ENCODE peak calls at places on chromosomes 2 and 18, in six cellular contexts. One of them, this sample, is unnamed.

GRCh38 chr2:216017365-216017764 is 4.0 kb upstream of the MREG start:
- DNase-seq in AG04449: no peak
- DNase-seq in body of pancreas: no peak
- DNase-seq in upper lobe of right lung: no peak
- DNase-seq in heart right ventricle: no peak
- DNase-seq in Peyer's patch: no peak
- DNase-seq in this sample: no peak

GRCh38 chr2:106575955-106576354 is 88.8 kb downstream of the CD8B2 start:
- DNase-seq in AG04449: peak
- DNase-seq in body of pancreas: no peak
- DNase-seq in upper lobe of right lung: no peak
- DNase-seq in heart right ventricle: peak
- DNase-seq in Peyer's patch: no peak
- DNase-seq in this sample: peak

GRCh38 chr2:53768233-53768542 is 584 bp downstream of the CHAC2 start:
- DNase-seq in AG04449: no peak
- DNase-seq in body of pancreas: no peak
- DNase-seq in upper lobe of right lung: peak
- DNase-seq in heart right ventricle: peak
- DNase-seq in Peyer's patch: no peak
- DNase-seq in this sample: no peak

GRCh38 chr2:41928593-41928992 is 119.2 kb upstream of the PKDCC start:
- DNase-seq in AG04449: no peak
- DNase-seq in body of pancreas: no peak
- DNase-seq in upper lobe of right lung: no peak
- DNase-seq in heart right ventricle: no peak
- DNase-seq in Peyer's patch: no peak
- DNase-seq in this sample: no peak

GRCh38 chr2:103174711-103175110 is 412.9 kb downstream of the TMEM182 start:
- DNase-seq in AG04449: no peak
- DNase-seq in body of pancreas: no peak
- DNase-seq in upper lobe of right lung: no peak
- DNase-seq in heart right ventricle: no peak
- DNase-seq in Peyer's patch: no peak
- DNase-seq in this sample: no peak

GRCh38 chr18:21363411-21363810 is 121.4 kb downstream of the GREB1L start:
- DNase-seq in AG04449: no peak
- DNase-seq in body of pancreas: no peak
- DNase-seq in upper lobe of right lung: no peak
- DNase-seq in heart right ventricle: no peak
- DNase-seq in Peyer's patch: no peak
- DNase-seq in this sample: no peak

GRCh38 chr2:19863303-19864041 is 38.3 kb downstream of the TTC32 start:
- DNase-seq in AG04449: no peak
- DNase-seq in body of pancreas: peak
- DNase-seq in upper lobe of right lung: peak
- DNase-seq in heart right ventricle: peak
- DNase-seq in Peyer's patch: peak
- DNase-seq in this sample: no peak

GRCh38 chr2:137049518-137049917 is 284.2 kb downstream of the THSD7B start:
- DNase-seq in AG04449: no peak
- DNase-seq in body of pancreas: no peak
- DNase-seq in upper lobe of right lung: no peak
- DNase-seq in heart right ventricle: no peak
- DNase-seq in Peyer's patch: no peak
- DNase-seq in this sample: no peak

GRCh38 chr2:176652300-176653182 is 383.3 kb downstream of the MTX2 start:
- DNase-seq in AG04449: no peak
- DNase-seq in body of pancreas: no peak
- DNase-seq in upper lobe of right lung: no peak
- DNase-seq in heart right ventricle: no peak
- DNase-seq in Peyer's patch: no peak
- DNase-seq in this sample: peak

GRCh38 chr2:219273887-219274391 is 5.2 kb upstream of the DNAJB2 start:
- DNase-seq in AG04449: no peak
- DNase-seq in body of pancreas: no peak
- DNase-seq in upper lobe of right lung: peak
- DNase-seq in heart right ventricle: no peak
- DNase-seq in Peyer's patch: no peak
- DNase-seq in this sample: no peak

GRCh38 chr2:33135645-33136044 is 188.9 kb downstream of the LTBP1 start:
- DNase-seq in AG04449: no peak
- DNase-seq in body of pancreas: no peak
- DNase-seq in upper lobe of right lung: no peak
- DNase-seq in heart right ventricle: no peak
- DNase-seq in Peyer's patch: no peak
- DNase-seq in this sample: no peak

GRCh38 chr2:33134764-33135560 is 188.2 kb downstream of the LTBP1 start:
- DNase-seq in AG04449: no peak
- DNase-seq in body of pancreas: no peak
- DNase-seq in upper lobe of right lung: no peak
- DNase-seq in heart right ventricle: no peak
- DNase-seq in Peyer's patch: no peak
- DNase-seq in this sample: no peak

GRCh38 chr2:33136056-33136455 is 189.3 kb downstream of the LTBP1 start:
- DNase-seq in AG04449: no peak
- DNase-seq in body of pancreas: no peak
- DNase-seq in upper lobe of right lung: no peak
- DNase-seq in heart right ventricle: no peak
- DNase-seq in Peyer's patch: no peak
- DNase-seq in this sample: no peak

GRCh38 chr2:33136570-33136969 is 189.8 kb downstream of the LTBP1 start:
- DNase-seq in AG04449: no peak
- DNase-seq in body of pancreas: no peak
- DNase-seq in upper lobe of right lung: no peak
- DNase-seq in heart right ventricle: no peak
- DNase-seq in Peyer's patch: no peak
- DNase-seq in this sample: no peak

DNA sequence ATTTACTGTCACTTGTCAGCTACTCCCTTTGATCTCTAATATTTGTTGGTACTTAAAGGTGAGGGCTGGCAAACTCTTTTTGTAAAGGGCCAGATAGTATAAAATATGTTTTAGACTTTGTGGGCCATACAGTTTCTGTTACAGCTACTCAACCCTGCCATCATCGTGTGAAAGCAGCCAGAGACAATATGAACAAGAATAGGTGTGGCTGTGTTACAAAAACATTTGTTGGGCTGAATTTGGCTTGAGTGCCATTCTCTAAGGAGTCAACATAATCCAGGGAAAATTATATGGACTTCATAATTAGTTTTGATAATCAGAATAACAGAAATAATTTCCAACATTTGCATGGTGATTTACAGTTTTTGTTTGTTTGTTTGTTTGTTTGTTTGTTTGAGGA is 190.6 kb downstream of the LTBP1 start:
- DNase-seq in AG04449: no peak
- DNase-seq in body of pancreas: no peak
- DNase-seq in upper lobe of right lung: no peak
- DNase-seq in heart right ventricle: no peak
- DNase-seq in Peyer's patch: no peak
- DNase-seq in this sample: no peak
- H3K4me3 ChIP-seq in AG04449: peak
- H3K4me3 ChIP-seq in body of pancreas: no peak
- H3K4me3 ChIP-seq in upper lobe of right lung: no peak
- H3K4me3 ChIP-seq in heart right ventricle: no peak
- H3K4me3 ChIP-seq in Peyer's patch: no peak
- H3K4me3 ChIP-seq in this sample: no peak

DNA sequence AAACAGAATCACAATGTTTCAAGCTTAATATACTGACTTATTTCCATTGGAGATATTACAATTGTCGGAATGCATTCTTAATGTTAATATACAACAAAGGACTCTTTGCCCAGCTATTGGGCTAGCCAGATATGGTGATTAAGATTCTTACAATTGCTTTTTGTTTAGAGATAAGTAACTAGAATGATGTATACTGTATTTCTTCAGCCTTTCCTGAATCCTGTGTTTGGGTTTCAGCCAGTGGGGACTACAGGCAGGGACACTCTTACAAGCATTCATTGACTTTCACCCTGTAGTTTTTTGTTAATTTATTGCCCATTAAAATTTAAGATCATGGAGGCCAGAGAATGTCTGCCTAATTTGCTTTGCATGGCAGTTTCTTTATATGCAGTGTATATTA is 254.1 kb upstream of the TMEFF2 start:
- DNase-seq in AG04449: no peak
- DNase-seq in body of pancreas: no peak
- DNase-seq in upper lobe of right lung: no peak
- DNase-seq in heart right ventricle: no peak
- DNase-seq in Peyer's patch: no peak
- DNase-seq in this sample: no peak
- TF ChIP-seq CTCF in AG04449: no peak
- TF ChIP-seq CTCF in body of pancreas: no peak
- TF ChIP-seq CTCF in upper lobe of right lung: no peak
- TF ChIP-seq CTCF in heart right ventricle: no peak
- TF ChIP-seq CTCF in Peyer's patch: no peak
- TF ChIP-seq CTCF in this sample: no peak

DNA sequence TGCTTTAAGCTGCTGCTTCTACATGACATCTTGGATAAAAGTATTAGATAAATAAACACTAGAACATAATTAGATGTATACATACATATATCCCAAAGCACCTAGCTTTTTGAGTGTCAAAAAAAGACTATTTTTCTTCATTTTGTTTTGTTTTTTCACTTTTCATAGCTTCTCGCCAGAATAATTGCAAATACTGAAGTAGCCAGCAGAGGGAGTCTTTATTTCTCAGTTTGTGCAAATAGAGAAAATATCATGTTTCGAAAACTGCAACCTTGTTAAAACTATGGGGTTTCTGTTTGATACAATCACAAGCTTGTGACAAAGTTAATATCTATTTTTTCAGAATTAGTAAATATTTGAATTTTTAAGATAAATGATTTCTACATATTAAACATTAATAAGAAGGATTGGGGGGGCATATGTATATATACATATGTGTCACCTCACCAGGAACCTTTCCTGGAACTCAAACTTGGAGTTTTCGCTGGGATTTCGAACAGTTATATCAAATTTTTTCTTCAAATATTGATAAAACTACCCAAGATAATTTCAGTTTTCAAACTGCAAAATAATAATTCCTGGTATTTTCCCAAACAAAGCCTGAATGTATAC is 61.0 kb downstream of the GRB14 start:
- DNase-seq in AG04449: no peak
- DNase-seq in body of pancreas: no peak
- DNase-seq in upper lobe of right lung: no peak
- DNase-seq in heart right ventricle: no peak
- DNase-seq in Peyer's patch: no peak
- DNase-seq in this sample: no peak
- H3K4me3 ChIP-seq in AG04449: no peak
- H3K4me3 ChIP-seq in body of pancreas: no peak
- H3K4me3 ChIP-seq in upper lobe of right lung: no peak
- H3K4me3 ChIP-seq in heart right ventricle: peak
- H3K4me3 ChIP-seq in Peyer's patch: no peak
- H3K4me3 ChIP-seq in this sample: no peak

DNA sequence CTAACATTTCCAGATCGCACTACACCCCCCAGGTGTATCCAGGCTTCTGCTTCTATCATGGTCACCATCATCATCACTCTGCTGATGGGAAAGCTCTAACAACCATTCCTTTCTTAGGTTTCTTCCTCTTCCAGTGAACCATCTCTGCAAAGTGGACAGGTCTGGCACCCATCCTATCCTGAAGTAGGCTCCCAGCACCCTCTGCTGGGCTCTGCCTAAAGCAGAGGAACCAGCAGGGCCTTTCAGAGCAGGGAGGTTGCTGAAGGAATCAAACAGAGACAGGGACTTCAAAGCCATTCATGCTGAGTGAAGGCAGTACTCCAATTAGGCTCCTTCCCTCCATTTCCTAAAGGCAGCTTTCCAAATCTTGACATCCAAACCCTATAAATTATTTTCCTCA is 27.2 kb upstream of the SATB2 start:
- DNase-seq in AG04449: no peak
- DNase-seq in body of pancreas: no peak
- DNase-seq in upper lobe of right lung: no peak
- DNase-seq in heart right ventricle: no peak
- DNase-seq in Peyer's patch: no peak
- DNase-seq in this sample: no peak
- TF ChIP-seq CTCF in AG04449: peak
- TF ChIP-seq CTCF in body of pancreas: no peak
- TF ChIP-seq CTCF in upper lobe of right lung: no peak
- TF ChIP-seq CTCF in heart right ventricle: no peak
- TF ChIP-seq CTCF in Peyer's patch: no peak
- TF ChIP-seq CTCF in this sample: peak

DNA sequence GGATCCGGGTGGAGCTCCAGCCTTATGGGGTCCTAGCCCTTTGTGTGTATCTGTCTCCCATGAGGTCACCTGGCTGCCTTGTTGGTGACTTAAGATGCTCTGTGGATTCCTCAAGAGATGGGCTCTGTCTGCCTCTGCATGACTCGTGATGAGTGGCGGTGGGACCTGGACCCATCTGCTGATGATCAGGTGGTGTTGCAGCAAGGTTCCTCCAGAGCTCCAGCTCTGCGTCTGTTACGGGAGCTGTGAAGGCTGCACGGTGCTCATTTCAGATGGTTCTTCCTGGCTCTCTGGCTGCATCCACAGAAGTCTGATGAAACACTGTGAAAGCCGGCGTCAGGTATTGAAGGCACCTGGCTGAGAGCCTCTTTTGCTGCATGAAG is 2.4 kb downstream of the AGAP1 start:
- DNase-seq in AG04449: no peak
- DNase-seq in body of pancreas: no peak
- DNase-seq in upper lobe of right lung: no peak
- DNase-seq in heart right ventricle: no peak
- DNase-seq in Peyer's patch: no peak
- DNase-seq in this sample: no peak
- H3K4me3 ChIP-seq in AG04449: peak
- H3K4me3 ChIP-seq in body of pancreas: no peak
- H3K4me3 ChIP-seq in upper lobe of right lung: peak
- H3K4me3 ChIP-seq in heart right ventricle: no peak
- H3K4me3 ChIP-seq in Peyer's patch: peak
- H3K4me3 ChIP-seq in this sample: peak

GRCh38 chr2:172462393-172463381 is 35.3 kb downstream of the ITGA6 start:
- DNase-seq in AG04449: no peak
- DNase-seq in body of pancreas: no peak
- DNase-seq in upper lobe of right lung: no peak
- DNase-seq in heart right ventricle: no peak
- DNase-seq in Peyer's patch: no peak
- DNase-seq in this sample: no peak
- TF ChIP-seq CTCF in AG04449: no peak
- TF ChIP-seq CTCF in body of pancreas: no peak
- TF ChIP-seq CTCF in upper lobe of right lung: no peak
- TF ChIP-seq CTCF in heart right ventricle: no peak
- TF ChIP-seq CTCF in Peyer's patch: no peak
- TF ChIP-seq CTCF in this sample: no peak

DNA sequence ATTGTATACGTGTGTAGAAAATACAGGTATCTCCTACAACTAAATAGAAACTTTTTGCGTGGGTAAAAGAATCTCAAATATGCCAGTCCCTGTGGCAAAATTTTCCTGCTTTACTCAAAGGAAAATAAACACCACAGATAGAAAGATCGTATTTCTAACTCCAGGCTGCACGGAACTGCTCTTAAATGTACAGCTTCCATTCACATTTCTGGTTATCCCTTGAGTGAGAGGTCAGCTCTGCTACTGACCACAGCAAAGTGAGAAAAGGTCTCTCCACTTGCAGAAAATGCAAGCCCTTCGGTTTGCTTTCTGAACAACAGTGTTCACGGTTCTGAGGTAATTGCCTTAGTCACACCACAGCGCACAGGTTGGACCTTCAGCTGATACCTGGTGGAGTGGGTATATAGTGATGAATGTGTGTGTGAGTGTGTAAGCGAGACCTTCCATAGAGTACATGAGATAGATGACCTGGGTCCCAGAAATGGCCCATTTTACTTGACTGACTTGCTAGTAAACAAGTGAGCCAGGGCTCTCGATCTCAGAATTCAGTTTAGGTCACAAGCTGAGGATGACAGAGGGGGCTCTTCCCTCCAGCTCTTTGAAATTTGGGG is 52.1 kb downstream of the ALPK2 start:
- DNase-seq in AG04449: no peak
- DNase-seq in body of pancreas: no peak
- DNase-seq in upper lobe of right lung: no peak
- DNase-seq in heart right ventricle: no peak
- DNase-seq in Peyer's patch: no peak
- DNase-seq in this sample: no peak
- H3K4me3 ChIP-seq in AG04449: peak
- H3K4me3 ChIP-seq in body of pancreas: no peak
- H3K4me3 ChIP-seq in upper lobe of right lung: no peak
- H3K4me3 ChIP-seq in heart right ventricle: no peak
- H3K4me3 ChIP-seq in Peyer's patch: no peak
- H3K4me3 ChIP-seq in this sample: no peak

This sample was measured in LNCaP clone FGC.